ENCODE peak calls at places on chromosomes 13 and 19, in five cellular contexts. T is astrocyte, C is uterus, K is HCT116, M is dorsolateral prefrontal cortex. J is an unnamed sample.
A peak's percentile ranks its signal among the peaks of the same experiment; 100 is the strongest.

GRCh38 chr19:17985037-17985818 is 18.3 kb downstream of the KCNN1 start:
- DNase-seq in T (no peak), C (no peak), K (peak; percentile 23), M (no peak), J (no peak)

GRCh38 chr19:12543855-12544254 is 7.4 kb downstream of the ZNF564 start:
- DNase-seq in T (peak; percentile 22), C (no peak), K (no peak), M (no peak), J (peak; percentile 7)

GRCh38 chr19:45798995-45799517 is 6.4 kb upstream of the DMWD start:
- DNase-seq in T (peak; percentile 69), C (peak; percentile 80), K (no peak), M (peak; percentile 57), J (peak; percentile 72)

GRCh38 chr13:73938375-73939070 is 195.7 kb downstream of the KLF12 start:
- DNase-seq in T (peak; percentile 93), C (no peak), K (peak; percentile 18), M (no peak), J (peak; percentile 84)

GRCh38 chr13:24381539-24382265 is 72.3 kb downstream of the C1QTNF9 start:
- DNase-seq in T (peak; percentile 43), C (no peak), K (no peak), M (no peak), J (no peak)

GRCh38 chr13:42990147-42990990 is 1.7 kb downstream of the EPSTI1 start:
- DNase-seq in T (no peak), C (no peak), K (no peak), M (no peak), J (peak; percentile 50)

GRCh38 chr19:39479916-39480315 is 722 bp upstream of the TIMM50 start:
- DNase-seq in T (no peak), C (no peak), K (no peak), M (no peak), J (no peak)

GRCh38 chr13:51629711-51630575 is 45.7 kb downstream of the WDFY2 start:
- DNase-seq in T (no peak), C (no peak), K (no peak), M (no peak), J (no peak)

GRCh38 chr13:26508885-26509284 is 48.6 kb upstream of the WASF3 start:
- DNase-seq in T (peak; percentile 41), C (peak; percentile 71), K (no peak), M (no peak), J (peak; percentile 82)

GRCh38 chr19:28021316-28022185 is 1191.4 kb downstream of the UQCRFS1 start:
- DNase-seq in T (no peak), C (no peak), K (no peak), M (no peak), J (no peak)

GRCh38 chr13:88908896-88909535 is 1237.8 kb downstream of the SLITRK5 start:
- DNase-seq in T (no peak), C (no peak), K (no peak), M (no peak), J (no peak)

GRCh38 chr19:42634409-42635232 is 39.9 kb upstream of the CEACAM8 start:
- DNase-seq in T (no peak), C (no peak), K (peak; percentile 29), M (no peak), J (peak; percentile 25)

GRCh38 chr13:51895906-51896888 is 34.4 kb downstream of the CCDC70 start:
- DNase-seq in T (peak; percentile 31), C (no peak), K (peak; percentile 29), M (peak; percentile 21), J (peak; percentile 54)

GRCh38 chr19:38168632-38169031 is 55.4 kb downstream of the DPF1 start:
- DNase-seq in T (no peak), C (no peak), K (no peak), M (no peak), J (no peak)

GRCh38 chr13:94322925-94323324 is 156.6 kb downstream of the DCT start:
- DNase-seq in T (no peak), C (no peak), K (no peak), M (no peak), J (no peak)

GRCh38 chr19:3982701-3983541 is 2.3 kb downstream of the EEF2 start:
- DNase-seq in T (peak; percentile 57), C (no peak), K (no peak), M (no peak), J (no peak)

GRCh38 chr19:41821003-41821735 is 23.3 kb downstream of the LYPD4 start:
- DNase-seq in T (no peak), C (no peak), K (peak; percentile 57), M (no peak), J (peak; percentile 17)

GRCh38 chr19:16888629-16889371 is at the start of gene F2RL3:
- DNase-seq in T (peak; percentile 2), C (peak; percentile 70), K (no peak), M (no peak), J (peak; percentile 40)

GRCh38 chr13:51269039-51269438 is 46.8 kb downstream of the FAM124A start:
- DNase-seq in T (peak; percentile 49), C (no peak), K (no peak), M (no peak), J (peak; percentile 47)

GRCh38 chr13:110950356-110950755 is 35.5 kb upstream of the ANKRD10 start:
- DNase-seq in T (no peak), C (no peak), K (no peak), M (no peak), J (no peak)
- H3K27me3 ChIP-seq in T (no peaks in the 10 kb centered on the region), C (no peaks in the 10 kb centered on the region), K (no peaks in the 10 kb centered on the region), M (no peaks in the 10 kb centered on the region), J (no peaks in the 10 kb centered on the region)

DNA sequence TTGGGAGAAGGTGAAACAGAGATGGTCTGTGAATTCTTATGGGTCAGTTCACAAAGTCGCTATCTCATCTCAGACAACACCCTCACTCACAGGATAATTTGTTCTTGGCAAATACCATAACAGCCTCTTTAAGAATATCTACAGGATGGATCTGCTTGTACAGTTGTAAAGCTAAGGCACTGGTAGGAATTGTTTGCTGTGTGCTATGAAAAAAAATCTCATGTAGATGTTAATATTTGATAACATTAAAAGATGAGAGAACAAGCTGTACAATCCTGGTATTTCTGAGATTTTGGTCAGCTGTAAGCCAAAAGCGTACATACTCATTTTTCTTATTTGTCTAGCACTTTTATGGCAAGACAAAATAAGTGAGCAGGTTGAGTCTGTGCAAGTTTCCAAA is 814.6 kb upstream of the MIR17HG start:
- DNase-seq in T (no peak), C (no peak), K (no peak), M (no peak), J (no peak)
- H3K27me3 ChIP-seq in T (no peaks in the 10 kb centered on the region), C (no peaks in the 10 kb centered on the region), K (no peaks in the 10 kb centered on the region), M (no peaks in the 10 kb centered on the region), J (no peaks in the 10 kb centered on the region)

GRCh38 chr13:91397595-91397994 is 826 bp upstream of the GPC5 start:
- DNase-seq in T (no peak), C (no peak), K (no peak), M (no peak), J (no peak)
- H3K27me3 ChIP-seq in T (peaks cover 23% of the 10 kb centered on the region), C (peaks cover 5% of the 10 kb centered on the region), K (peaks cover 33% of the 10 kb centered on the region), M (no peaks in the 10 kb centered on the region), J (peaks cover 51% of the 10 kb centered on the region)

GRCh38 chr13:108528303-108528702 is 101.1 kb upstream of the MYO16 start:
- DNase-seq in T (no peak), C (no peak), K (no peak), M (no peak), J (no peak)

GRCh38 chr13:108527849-108528248 is 101.6 kb upstream of the MYO16 start:
- DNase-seq in T (no peak), C (no peak), K (no peak), M (no peak), J (no peak)

DNA sequence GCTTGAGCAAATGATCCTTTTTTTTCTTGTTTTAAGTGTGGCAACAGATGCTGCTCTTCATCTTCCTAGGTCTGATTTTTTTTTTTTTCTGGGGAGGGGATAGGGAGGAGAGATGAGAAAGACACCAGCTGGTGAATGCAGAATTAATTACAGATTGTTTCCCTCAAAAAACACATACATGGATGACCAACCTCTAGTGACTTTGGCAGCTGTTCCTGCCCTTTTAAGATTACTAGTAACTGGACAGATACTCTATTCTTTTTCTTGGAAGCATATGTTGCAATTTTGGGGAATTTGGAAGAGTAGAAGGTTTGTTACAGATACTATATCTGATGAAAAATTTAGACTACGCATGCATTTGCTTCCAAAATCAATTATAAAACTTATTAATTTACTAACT is 103.5 kb upstream of the MYO16 start:
- DNase-seq in T (no peak), C (no peak), K (no peak), M (no peak), J (no peak)
- H3K27me3 ChIP-seq in T (no peaks in the 10 kb centered on the region), C (no peaks in the 10 kb centered on the region), K (peaks cover 9% of the 10 kb centered on the region), M (no peaks in the 10 kb centered on the region), J (no peaks in the 10 kb centered on the region)

GRCh38 chr19:31257426-31258130 is 91.7 kb downstream of the TSHZ3 start:
- DNase-seq in T (no peak), C (no peak), K (no peak), M (no peak), J (no peak)

GRCh38 chr19:31260171-31260933 is 88.9 kb downstream of the TSHZ3 start:
- DNase-seq in T (no peak), C (no peak), K (no peak), M (no peak), J (no peak)

GRCh38 chr19:31256601-31256990 is 92.6 kb downstream of the TSHZ3 start:
- DNase-seq in T (no peak), C (no peak), K (no peak), M (no peak), J (no peak)

GRCh38 chr19:31257025-31257424 is 92.2 kb downstream of the TSHZ3 start:
- DNase-seq in T (no peak), C (no peak), K (no peak), M (no peak), J (no peak)

GRCh38 chr19:31258211-31259052 is 90.8 kb downstream of the TSHZ3 start:
- DNase-seq in T (no peak), C (no peak), K (no peak), M (no peak), J (no peak)
- H3K27me3 ChIP-seq in T (no peaks in the 10 kb centered on the region), C (no peaks in the 10 kb centered on the region), K (no peaks in the 10 kb centered on the region), M (no peaks in the 10 kb centered on the region), J (no peaks in the 10 kb centered on the region)

DNA sequence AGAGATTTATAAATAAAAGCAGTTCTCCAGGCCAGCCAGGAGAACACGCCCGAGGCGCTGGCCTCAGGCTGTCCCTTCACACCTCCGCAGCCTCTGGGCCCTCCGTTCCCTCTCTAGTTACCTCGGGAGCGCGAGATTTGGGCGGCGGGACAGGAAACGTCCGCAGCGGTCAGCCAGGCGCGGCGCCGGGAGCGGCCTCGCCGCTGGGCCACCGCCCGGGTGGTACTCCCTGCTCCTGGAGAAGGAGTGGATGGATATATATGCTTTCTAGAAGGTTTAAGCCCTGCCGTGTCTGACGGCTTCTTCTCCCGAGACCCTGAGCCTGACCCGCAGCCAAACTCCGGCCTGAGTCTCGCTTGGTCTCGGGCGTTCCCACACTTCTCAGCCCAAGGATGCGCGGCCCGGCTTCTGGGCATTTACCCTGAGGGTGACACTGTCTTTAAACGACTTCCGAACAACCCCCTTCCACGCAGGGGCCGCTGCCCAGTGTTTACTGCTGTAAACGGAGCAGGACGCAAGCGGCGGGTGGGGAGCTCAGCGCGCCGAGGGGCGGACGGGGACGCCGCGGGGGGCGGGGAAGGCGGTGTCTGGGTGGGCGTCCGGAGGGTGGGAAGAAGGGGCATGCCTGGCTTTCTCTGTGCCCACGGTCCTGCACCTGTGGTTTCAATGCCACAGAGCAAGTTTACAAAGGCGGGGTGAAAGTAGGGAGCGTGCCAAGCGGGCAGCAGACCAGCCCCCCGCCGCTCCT is 2.0 kb upstream of the ZIC2 start:
- DNase-seq in T (no peak), C (no peak), K (no peak), M (no peak), J (no peak)
- H3K27me3 ChIP-seq in T (peaks cover 65% of the 10 kb centered on the region), C (peaks cover 56% of the 10 kb centered on the region), K (no peaks in the 10 kb centered on the region), M (peaks cover 59% of the 10 kb centered on the region), J (no peaks in the 10 kb centered on the region)

GRCh38 chr19:55071913-55072312 is 3.8 kb upstream of the EPS8L1 start:
- DNase-seq in T (no peak), C (no peak), K (no peak), M (no peak), J (no peak)
- H3K27me3 ChIP-seq in T (peaks cover 25% of the 10 kb centered on the region), C (no peaks in the 10 kb centered on the region), K (no peaks in the 10 kb centered on the region), M (peaks cover 24% of the 10 kb centered on the region), J (peaks cover 23% of the 10 kb centered on the region)

J was measured in brain microvascular endothelial cell.